ENCODE peak calls at places on chromosomes 2 and 18, in five cellular contexts. Q, O, C, B and K are unnamed samples.

GRCh38 chr2:237475704-237476107 is 11.3 kb upstream of the MLPH start:
- DNase-seq in B (no peak), Q (no peak), O (no peak), C (no peak), K (no peak)

GRCh38 chr2:66507673-66508127 is 72.8 kb downstream of the MEIS1 start:
- DNase-seq in Q (no peak), C (no peak), B (no peak), O (no peak), K (no peak)

GRCh38 chr18:6096747-6097146 is 201.4 kb upstream of the TMEM200C start:
- DNase-seq in Q (no peak), O (no peak), B (no peak), C (no peak), K (no peak)

GRCh38 chr2:42523341-42523740 is 29.6 kb upstream of the KCNG3 start:
- DNase-seq in Q (no peak), O (no peak), B (no peak), C (no peak), K (no peak)

GRCh38 chr18:59382388-59382787 is 23.3 kb upstream of the LMAN1 start:
- DNase-seq in Q (no peak), B (no peak), O (no peak), C (no peak), K (no peak)

GRCh38 chr2:63866009-63866709 is 24.5 kb downstream of the UGP2 start:
- DNase-seq in O (no peak), C (no peak), Q (no peak), B (no peak), K (no peak)

GRCh38 chr2:63544017-63544627 is 44.2 kb downstream of the WDPCP start:
- DNase-seq in C (no peak), Q (no peak), B (no peak), O (no peak), K (no peak)

GRCh38 chr2:220491633-220492032 is 864.2 kb downstream of the SLC4A3 start:
- DNase-seq in Q (no peak), B (no peak), O (no peak), C (no peak), K (no peak)

GRCh38 chr2:33529771-33530481 is 53.5 kb downstream of the RASGRP3 start:
- DNase-seq in B (no peak), C (no peak), Q (peak; percentile 90), O (no peak), K (no peak)

GRCh38 chr18:59006461-59007067 is 133.1 kb upstream of the SEC11C start:
- DNase-seq in C (no peak), O (no peak), Q (no peak), B (no peak), K (no peak)

GRCh38 chr18:35938158-35938557 is 34.3 kb upstream of the RMP24 start:
- DNase-seq in B (no peak), Q (no peak), O (no peak), C (no peak), K (no peak)

GRCh38 chr2:223674998-223675609 is 72.9 kb upstream of the SCG2 start:
- DNase-seq in Q (no peak), C (no peak), O (peak; percentile 54), B (no peak), K (no peak)

GRCh38 chr2:113276906-113277425 is 1.8 kb downstream of the PAX8 start:
- DNase-seq in O (no peak), Q (no peak), B (no peak), C (no peak), K (no peak)

GRCh38 chr2:113276216-113276905 is 2.4 kb downstream of the PAX8 start:
- DNase-seq in O (no peak), B (no peak), Q (no peak), C (no peak), K (no peak)

GRCh38 chr2:113278812-113279139 is at the start of gene PAX8:
- DNase-seq in O (no peak), Q (no peak), C (no peak), B (no peak), K (no peak)

GRCh38 chr2:113278073-113278811 is 479 bp downstream of the PAX8 start:
- DNase-seq in B (no peak), Q (no peak), C (no peak), O (no peak), K (no peak)

DNA sequence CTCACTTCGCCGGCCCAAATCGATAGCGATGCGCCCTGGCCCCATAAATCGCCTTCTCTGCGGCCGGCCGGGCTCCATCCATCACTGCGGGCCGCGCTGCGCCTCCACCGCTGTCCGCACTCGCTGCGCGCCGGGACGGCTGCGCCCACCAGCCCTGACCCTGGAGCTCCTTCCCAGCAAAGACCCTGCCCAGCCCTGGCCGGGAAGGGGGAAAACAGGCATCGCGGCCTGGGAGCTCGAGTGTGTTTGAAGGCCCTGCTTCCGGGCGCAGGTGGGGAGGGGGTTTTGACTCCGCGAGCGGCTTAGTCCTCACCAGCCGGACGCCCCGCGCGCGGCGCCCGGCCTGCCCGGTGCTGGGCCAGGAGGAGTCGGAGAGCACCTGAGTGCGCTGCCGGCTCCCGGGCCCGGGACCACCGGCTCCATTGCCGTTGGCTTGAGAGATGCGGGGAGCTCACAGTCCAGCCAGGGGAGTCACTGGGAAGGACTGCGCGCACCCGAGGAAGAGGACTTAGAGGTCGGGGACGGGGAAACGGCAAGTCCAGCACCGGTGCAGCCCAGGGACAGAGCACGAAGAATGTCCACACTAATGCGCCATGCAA is 1.1 kb downstream of the PAX8 start:
- DNase-seq in C (no peak), Q (no peak), B (no peak), O (no peak), K (no peak)
- H3K4me3 ChIP-seq in C (no peak overlapping the region), Q (peak overlapping the region; percentile 31), B (peak overlapping the region; percentile 13), O (no peak overlapping the region), K (peak overlapping the region; percentile 54)

GRCh38 chr2:103161456-103162289 is 399.8 kb downstream of the TMEM182 start:
- DNase-seq in O (peak; percentile 16), Q (no peak), B (peak; percentile 36), C (no peak), K (peak; percentile 5)
- H3K27me3 ChIP-seq in O (no peaks in the 10 kb centered on the region), Q (no peaks in the 10 kb centered on the region), B (no peaks in the 10 kb centered on the region), C (no peaks in the 10 kb centered on the region), K (no peaks in the 10 kb centered on the region)

GRCh38 chr18:71837560-71837959 is 706.6 kb downstream of the CBLN2 start:
- DNase-seq in B (no peak), O (no peak), C (no peak), Q (no peak), K (no peak)
- H3K4me3 ChIP-seq in B (no peak overlapping the region), O (no peak overlapping the region), C (no peak overlapping the region), Q (no peak overlapping the region), K (no peak overlapping the region)

GRCh38 chr2:25169073-25169470 is 692 bp upstream of the POMC start:
- DNase-seq in O (no peak), C (no peak), Q (no peak), B (no peak), K (no peak)
- H3K27me3 ChIP-seq in O (no peaks in the 10 kb centered on the region), C (peaks cover 2% of the 10 kb centered on the region), Q (peaks cover 77% of the 10 kb centered on the region), B (no peaks in the 10 kb centered on the region), K (peaks cover 12% of the 10 kb centered on the region)

DNA sequence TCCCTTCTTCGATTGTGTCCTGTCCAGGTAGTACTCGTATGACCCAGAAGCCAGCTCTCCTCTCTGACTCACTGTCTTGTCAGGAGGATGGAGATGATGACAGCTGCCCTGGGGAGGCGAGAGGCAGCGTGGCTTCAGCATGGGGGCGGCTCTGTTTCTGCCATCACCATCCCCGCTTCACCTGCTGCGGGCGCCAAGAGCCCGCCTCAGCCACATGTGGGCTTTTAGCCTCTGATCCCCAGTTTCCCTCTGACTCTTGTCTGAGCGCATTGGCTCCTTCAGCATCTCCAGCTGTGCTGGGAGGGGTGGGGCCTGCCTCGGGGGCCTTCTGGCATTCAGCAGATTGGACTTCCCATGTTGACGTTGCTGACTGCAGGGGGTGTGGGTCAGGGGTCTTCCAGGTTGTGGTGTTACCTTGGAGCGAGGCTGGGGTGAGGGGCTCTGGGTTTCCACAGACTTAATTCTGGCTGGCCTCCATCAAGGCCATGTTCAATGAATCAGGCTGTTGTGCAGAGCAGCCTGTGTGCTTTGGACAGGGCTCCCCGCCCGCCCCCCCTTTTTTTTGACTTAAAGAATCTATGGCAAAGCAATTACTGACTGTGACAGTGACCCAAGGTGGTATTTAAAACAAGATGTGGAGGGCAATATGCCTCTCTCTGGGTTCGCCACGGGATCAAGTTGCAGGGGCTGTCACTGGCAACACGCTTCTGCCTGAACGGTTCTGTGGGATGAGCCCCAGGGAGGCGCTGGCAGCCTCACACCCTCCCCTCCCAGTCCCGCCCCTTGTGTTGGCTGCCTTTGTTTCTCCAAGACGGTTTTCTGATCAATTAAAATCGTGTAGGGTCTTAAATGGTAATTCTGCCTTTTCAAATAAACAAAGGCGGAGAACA is 228.3 kb downstream of the LDLRAD4 start:
- DNase-seq in B (no peak), O (no peak), Q (no peak), C (no peak), K (no peak)
- H3K4me3 ChIP-seq in B (no peak overlapping the region), O (no peak overlapping the region), Q (no peak overlapping the region), C (no peak overlapping the region), K (peak overlapping the region; percentile 59)

GRCh38 chr2:160490760-160491367 is 2.7 kb downstream of the RBMS1 start:
- DNase-seq in B (no peak), C (no peak), Q (no peak), O (no peak), K (no peak)
- H3K27me3 ChIP-seq in B (no peaks in the 10 kb centered on the region), C (no peaks in the 10 kb centered on the region), Q (no peaks in the 10 kb centered on the region), O (no peaks in the 10 kb centered on the region), K (no peaks in the 10 kb centered on the region)

GRCh38 chr2:71599646-71600236 is 146.4 kb downstream of the DYSF start:
- DNase-seq in C (no peak), B (no peak), Q (no peak), O (no peak), K (no peak)
- H3K4me3 ChIP-seq in C (no peak overlapping the region), B (no peak overlapping the region), Q (no peak overlapping the region), O (no peak overlapping the region), K (no peak overlapping the region)

GRCh38 chr18:22176282-22176621 is 6.9 kb downstream of the GATA6 start:
- DNase-seq in C (no peak), B (no peak), Q (no peak), O (no peak), K (no peak)

GRCh38 chr18:22179631-22180030 is 10.2 kb downstream of the GATA6 start:
- DNase-seq in Q (no peak), C (no peak), O (no peak), B (no peak), K (no peak)

GRCh38 chr18:22179174-22179573 is 9.8 kb downstream of the GATA6 start:
- DNase-seq in O (no peak), C (no peak), Q (no peak), B (no peak), K (no peak)

GRCh38 chr18:22176622-22177495 is 7.5 kb downstream of the GATA6 start:
- DNase-seq in C (peak; percentile 56), Q (no peak), O (no peak), B (no peak), K (no peak)

DNA sequence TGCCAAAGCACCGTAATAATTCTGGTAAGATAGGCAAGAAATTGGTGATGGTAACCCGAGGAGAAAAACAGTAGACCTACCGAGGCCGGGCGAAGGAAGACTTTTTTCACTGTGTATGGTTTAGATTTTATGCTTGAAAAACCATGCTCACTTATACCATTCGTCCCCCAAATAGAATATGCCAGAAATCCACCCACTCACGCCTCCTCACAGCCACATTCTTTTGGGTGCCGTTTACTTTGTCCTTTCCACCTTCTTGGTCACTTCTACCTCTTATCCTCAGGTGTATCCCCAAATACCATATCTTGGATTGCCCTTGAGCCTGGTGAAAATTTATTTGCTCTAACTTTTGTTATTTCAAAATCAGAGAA is 8.1 kb downstream of the GATA6 start:
- DNase-seq in C (no peak), B (no peak), Q (no peak), O (no peak), K (no peak)
- H3K27me3 ChIP-seq in C (no peaks in the 10 kb centered on the region), B (no peaks in the 10 kb centered on the region), Q (no peaks in the 10 kb centered on the region), O (no peaks in the 10 kb centered on the region), K (no peaks in the 10 kb centered on the region)